ENCODE peak calls at places on chromosome 4, in four cellular contexts. U is ovary, P is body of pancreas, A is transverse colon. Z is an unnamed sample.

GRCh38 chr4:125464146-125464545 is 149.4 kb downstream of the FAT4 start:
- DNase-seq in U (no peak), P (no peak), A (no peak), Z (no peak)

GRCh38 chr4:81040175-81040659 is 9.7 kb downstream of the BMP3 start:
- DNase-seq in U (no peak), P (no peak), A (no peak), Z (no peak)

GRCh38 chr4:52889778-52890400 is 27.8 kb downstream of the RASL11B start:
- DNase-seq in U (no peak), P (no peak), A (no peak), Z (no peak)

GRCh38 chr4:114386637-114387233 is 211.9 kb upstream of the UGT8 start:
- DNase-seq in U (no peak), P (no peak), A (no peak), Z (no peak)

GRCh38 chr4:16775411-16776154 is 122.9 kb downstream of the LDB2 start:
- DNase-seq in U (no peak), P (no peak), A (no peak), Z (no peak)

GRCh38 chr4:156459584-156459983 is 505.9 kb upstream of the CTSO start:
- DNase-seq in U (no peak), P (no peak), A (no peak), Z (no peak)

GRCh38 chr4:100103671-100104070 is 86.6 kb downstream of the DDIT4L start:
- DNase-seq in U (no peak), P (no peak), A (no peak), Z (no peak)

GRCh38 chr4:174757736-174758135 is 71.3 kb downstream of the GLRA3 start:
- DNase-seq in U (no peak), P (no peak), A (no peak), Z (no peak)

GRCh38 chr4:185738038-185738552 is 73.9 kb downstream of the SORBS2 start:
- DNase-seq in U (peak; percentile 66), P (no peak), A (no peak), Z (peak; percentile 27)

GRCh38 chr4:41009411-41009810 is 204.9 kb downstream of the APBB2 start:
- DNase-seq in U (no peak), P (no peak), A (no peak), Z (no peak)

GRCh38 chr4:169098969-169099685 is 89.1 kb upstream of the CBR4 start:
- DNase-seq in U (no peak), P (no peak), A (no peak), Z (no peak)

GRCh38 chr4:80340036-80340435 is 4.5 kb downstream of the CFAP299 start:
- DNase-seq in U (no peak), P (no peak), A (no peak), Z (no peak)

GRCh38 chr4:182062936-182063335 is 180.3 kb upstream of the TENM3 start:
- DNase-seq in U (no peak), P (no peak), A (no peak), Z (no peak)

GRCh38 chr4:142913461-142914030 is 67.4 kb upstream of the INPP4B start:
- DNase-seq in U (no peak), P (no peak), A (no peak), Z (no peak)

GRCh38 chr4:55008166-55009056 is 117.0 kb downstream of the KDR start:
- DNase-seq in U (peak; percentile 21), P (no peak), A (no peak), Z (no peak)

DNA sequence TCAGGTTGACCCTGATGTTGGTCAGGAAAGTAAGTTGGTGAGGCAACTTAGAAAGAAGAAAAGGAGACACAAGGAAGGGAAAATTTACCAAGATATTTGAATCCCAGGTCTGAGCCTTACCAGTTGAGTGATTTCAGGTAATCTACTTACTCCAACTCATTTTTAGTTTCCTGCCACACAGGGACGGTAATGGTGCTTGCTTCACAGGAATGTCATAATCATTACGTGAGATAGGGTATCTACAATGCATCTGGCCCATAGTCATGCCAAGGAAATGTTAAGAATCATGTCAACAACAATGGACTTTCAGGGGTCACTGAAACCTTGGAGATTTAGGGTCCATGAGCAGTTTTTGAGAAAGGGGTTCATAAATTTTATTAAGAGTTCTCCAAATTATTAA is 195.4 kb upstream of the HHIP start:
- DNase-seq in U (no peak), P (no peak), A (no peak), Z (no peak)
- TF ChIP-seq POLR2A in U (no peak), P (no peak), A (no peak), Z (no peak)

DNA sequence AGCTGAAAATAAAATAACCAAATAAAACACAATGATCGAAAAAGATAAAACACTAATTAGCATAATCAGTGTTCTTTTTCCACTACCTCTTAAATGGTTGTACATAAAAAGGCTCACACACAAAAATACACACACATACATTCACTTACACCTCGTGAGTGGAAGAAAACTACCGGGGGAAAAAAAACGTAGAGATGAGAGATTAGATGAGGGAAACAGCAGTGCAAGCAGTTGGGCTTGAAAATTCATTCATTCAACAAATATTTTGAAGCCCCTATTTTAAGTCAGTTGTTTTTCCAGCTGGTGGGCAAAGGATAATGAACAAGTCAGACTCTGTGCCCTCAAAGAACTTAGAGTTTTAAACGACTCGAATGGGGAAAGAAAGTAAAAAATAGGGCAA is 1.0 kb downstream of the TBCK start:
- DNase-seq in U (no peak), P (no peak), A (no peak), Z (no peak)
- H3K4me3 ChIP-seq in U (peak overlapping the region; percentile 85), P (no peak overlapping the region), A (peak overlapping the region; percentile 58), Z (no peak overlapping the region)

DNA sequence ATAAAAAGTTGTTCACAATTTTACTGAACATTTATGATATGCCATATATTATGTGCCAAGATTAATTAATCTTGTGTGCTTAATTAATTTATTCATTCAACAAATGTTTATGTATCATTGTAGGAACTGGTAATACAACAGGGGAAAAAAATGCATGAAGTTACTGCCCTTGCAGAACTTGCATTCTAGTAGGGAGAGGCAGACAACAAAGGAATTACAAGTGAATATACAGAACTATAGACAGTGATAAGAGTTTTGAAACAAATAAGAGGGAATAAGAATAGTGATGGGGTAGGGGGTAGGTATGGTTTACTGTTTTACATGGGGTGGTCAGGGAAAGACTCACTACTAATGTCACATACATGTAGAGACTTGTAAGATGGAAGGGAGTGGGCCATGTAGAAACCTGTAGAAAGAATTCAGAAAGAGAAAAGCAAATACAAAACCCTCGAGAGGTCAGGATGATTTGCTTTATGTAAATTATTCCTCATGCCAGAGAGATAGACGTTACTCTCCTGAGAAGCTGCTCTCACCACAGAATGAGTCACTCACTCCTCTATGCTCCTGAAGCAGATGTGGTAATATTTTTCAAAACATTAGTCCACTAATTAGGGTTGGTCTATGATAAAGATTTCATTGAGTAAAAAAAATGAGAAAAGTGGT is 855.0 kb upstream of the GRID2 start:
- DNase-seq in U (no peak), P (no peak), A (no peak), Z (no peak)
- TF ChIP-seq POLR2A in U (no peak), P (no peak), A (no peak), Z (no peak)

GRCh38 chr4:161496-162284 is 37.4 kb downstream of the ZNF718 start:
- DNase-seq in U (no peak), P (no peak), A (no peak), Z (no peak)
- H3K4me3 ChIP-seq in U (no peak overlapping the region), P (no peak overlapping the region), A (no peak overlapping the region), Z (no peak overlapping the region)

DNA sequence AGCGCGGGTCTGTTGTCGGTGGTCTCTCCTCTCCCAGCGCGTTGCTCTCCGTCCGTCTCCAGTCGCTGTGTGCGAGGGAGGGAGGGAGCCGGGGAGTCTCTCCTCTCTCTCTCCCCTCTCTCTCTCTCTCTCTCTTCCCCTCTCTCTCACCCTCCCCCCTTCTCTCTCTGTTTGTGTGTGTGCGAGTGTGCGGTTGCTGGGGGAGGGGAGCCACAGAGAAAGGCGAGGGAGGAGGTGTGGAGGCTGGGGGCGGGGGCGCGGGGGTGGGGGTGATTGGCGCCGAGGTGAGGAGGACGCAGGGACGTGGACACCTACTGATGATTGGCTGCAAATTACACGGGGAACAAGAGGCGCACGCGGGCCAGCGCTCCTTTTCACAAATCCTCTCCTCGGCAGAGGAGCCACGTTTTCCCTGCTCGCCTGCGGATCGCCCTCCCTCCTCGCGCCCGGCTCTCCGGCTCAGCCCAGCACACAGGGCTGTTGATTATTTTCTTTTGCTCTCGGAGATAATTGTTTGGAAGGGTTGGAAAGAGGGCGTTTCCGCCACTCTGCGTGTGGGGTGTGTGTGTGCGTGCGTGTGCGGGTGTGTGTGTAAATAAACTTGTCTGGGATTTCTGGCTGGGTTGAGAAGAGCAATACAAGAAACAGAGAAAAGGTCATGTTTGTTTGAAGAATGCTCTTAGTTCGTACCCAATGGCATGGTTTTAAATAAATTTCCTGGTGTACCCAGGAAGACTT is at the start of gene CXXC4:
- DNase-seq in U (peak; percentile 80), P (peak; percentile 80), A (peak; percentile 67), Z (peak; percentile 89)
- TF ChIP-seq POLR2A in U (peak; percentile 14), P (peak; percentile 90), A (peak; percentile 49), Z (no peak)

GRCh38 chr4:105805501-105806120 is 89.7 kb upstream of the NPNT start:
- DNase-seq in U (no peak), P (no peak), A (no peak), Z (no peak)
- H3K4me3 ChIP-seq in U (no peak overlapping the region), P (no peak overlapping the region), A (no peak overlapping the region), Z (no peak overlapping the region)

DNA sequence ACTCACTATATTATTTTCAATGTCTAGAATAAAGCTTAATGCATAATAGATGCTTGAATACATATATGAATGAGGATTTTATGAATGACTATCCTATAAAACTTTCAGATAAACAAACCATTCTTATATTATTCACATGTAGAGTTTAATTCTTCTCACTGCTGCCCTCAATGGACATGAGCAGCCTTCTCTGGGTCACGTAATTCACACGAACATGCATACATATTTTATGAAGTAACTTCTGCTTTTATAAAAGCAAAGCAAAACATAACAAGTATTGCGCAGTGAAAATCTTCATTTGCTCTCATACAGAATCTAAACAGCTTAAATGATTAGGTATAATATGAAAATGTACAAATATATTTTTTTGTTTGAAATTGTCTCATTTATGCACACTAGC is 116.7 kb downstream of the TMA16 start:
- DNase-seq in U (no peak), P (no peak), A (no peak), Z (no peak)
- TF ChIP-seq POLR2A in U (no peak), P (no peak), A (peak; percentile 16), Z (no peak)

GRCh38 chr4:153471691-153472080 is 5.5 kb downstream of the TMEM131L start:
- DNase-seq in U (no peak), P (peak; percentile 28), A (no peak), Z (no peak)
- H3K4me3 ChIP-seq in U (no peak overlapping the region), P (no peak overlapping the region), A (no peak overlapping the region), Z (no peak overlapping the region)

GRCh38 chr4:2042207-2042946 is 16.8 kb upstream of the NAT8L start:
- DNase-seq in U (no peak), P (no peak), A (peak; percentile 41), Z (peak; percentile 86)
- TF ChIP-seq POLR2A in U (no peak), P (no peak), A (no peak), Z (no peak)

DNA sequence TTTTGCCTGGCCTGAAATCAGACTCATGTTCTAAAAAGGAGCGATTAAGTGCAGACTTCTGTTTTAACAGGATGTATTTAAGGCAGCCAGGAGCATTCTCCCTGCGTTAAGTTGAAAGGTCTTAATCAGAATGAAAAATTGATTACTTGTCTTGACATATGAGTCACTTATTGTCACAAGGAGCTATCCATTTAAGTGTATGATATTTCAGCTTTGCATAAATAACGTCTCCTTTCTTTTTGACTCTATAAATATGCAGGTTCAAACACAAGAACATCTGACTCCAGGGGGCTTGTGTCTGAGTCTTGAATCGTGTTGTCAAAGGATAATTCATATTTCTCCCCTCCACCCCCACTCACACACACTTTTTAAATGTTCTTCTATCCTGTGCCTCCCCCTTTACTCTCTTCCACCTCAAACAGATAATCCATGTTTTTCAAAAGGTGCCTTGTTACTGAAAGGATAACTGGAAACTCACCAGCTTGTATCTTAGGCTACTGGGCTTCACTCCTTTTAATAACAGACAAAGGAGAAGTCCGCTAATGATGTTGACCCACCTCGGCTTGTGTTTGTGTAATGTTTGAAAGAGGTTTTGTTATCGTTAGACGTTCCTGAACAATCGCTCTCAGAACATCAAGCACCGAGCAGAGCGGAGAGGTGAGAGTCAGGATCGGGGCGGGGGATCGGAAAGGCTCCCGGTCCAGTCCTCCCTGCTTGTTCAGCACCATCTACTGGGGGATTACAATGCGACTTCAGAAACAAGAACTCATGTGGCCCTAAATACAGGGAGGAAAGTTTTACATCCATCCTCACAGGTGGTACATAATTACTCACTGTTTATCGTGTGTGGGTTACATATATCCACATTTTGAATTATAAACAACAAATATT is 107.5 kb upstream of the RPL34 start:
- DNase-seq in U (no peak), P (peak; percentile 15), A (no peak), Z (no peak)
- H3K4me3 ChIP-seq in U (no peak overlapping the region), P (no peak overlapping the region), A (no peak overlapping the region), Z (no peak overlapping the region)